ENCODE peak calls at places on chromosomes 1 and 21, in four cellular contexts. One of them, this sample, is unnamed.

GRCh38 chr1:111197598-111198289 is 2.7 kb downstream of the DENND2D start:
- DNase-seq in HepG2: no peak
- DNase-seq in GM12878: no peak
- DNase-seq in K562: peak
- DNase-seq in this sample: peak

GRCh38 chr1:181134543-181135461 is 46.3 kb downstream of the IER5 start:
- DNase-seq in K562: no peak
- DNase-seq in HepG2: no peak
- DNase-seq in GM12878: peak
- DNase-seq in this sample: no peak

GRCh38 chr1:36966242-36966641 is 68.1 kb downstream of the GRIK3 start:
- DNase-seq in K562: peak
- DNase-seq in GM12878: no peak
- DNase-seq in HepG2: peak
- DNase-seq in this sample: peak

GRCh38 chr1:109065137-109065536 is 10.7 kb downstream of the TAF13 start:
- DNase-seq in GM12878: no peak
- DNase-seq in K562: no peak
- DNase-seq in HepG2: no peak
- DNase-seq in this sample: no peak

GRCh38 chr1:6727535-6727934 is 25.9 kb upstream of the DNAJC11 start:
- DNase-seq in HepG2: peak
- DNase-seq in K562: peak
- DNase-seq in GM12878: peak
- DNase-seq in this sample: peak

GRCh38 chr21:42593007-42593814 is 60.2 kb upstream of the PDE9A start:
- DNase-seq in HepG2: peak
- DNase-seq in GM12878: no peak
- DNase-seq in K562: peak
- DNase-seq in this sample: peak

GRCh38 chr1:179195374-179195773 is 34.1 kb downstream of the ABL2 start:
- DNase-seq in K562: no peak
- DNase-seq in GM12878: no peak
- DNase-seq in HepG2: no peak
- DNase-seq in this sample: no peak

GRCh38 chr1:32775640-32776337 is 41.4 kb downstream of the YARS1 start:
- DNase-seq in K562: no peak
- DNase-seq in HepG2: no peak
- DNase-seq in GM12878: no peak
- DNase-seq in this sample: no peak

GRCh38 chr1:185244015-185244747 is 72.9 kb downstream of the IVNS1ABP start:
- DNase-seq in HepG2: no peak
- DNase-seq in K562: no peak
- DNase-seq in GM12878: no peak
- DNase-seq in this sample: no peak

GRCh38 chr1:56713112-56713511 is 68.0 kb downstream of the PRKAA2 start:
- DNase-seq in GM12878: no peak
- DNase-seq in K562: no peak
- DNase-seq in HepG2: no peak
- DNase-seq in this sample: no peak

GRCh38 chr1:59718989-59719360 is 95.8 kb upstream of the HOOK1 start:
- DNase-seq in K562: no peak
- DNase-seq in HepG2: no peak
- DNase-seq in GM12878: no peak
- DNase-seq in this sample: no peak

GRCh38 chr1:26471201-26471497 is 1.1 kb upstream of the HMGN2 start:
- DNase-seq in HepG2: no peak
- DNase-seq in GM12878: no peak
- DNase-seq in K562: no peak
- DNase-seq in this sample: no peak

GRCh38 chr1:91645031-91645430 is 144.4 kb downstream of the CDC7 start:
- DNase-seq in GM12878: no peak
- DNase-seq in HepG2: no peak
- DNase-seq in K562: no peak
- DNase-seq in this sample: no peak

GRCh38 chr1:11524465-11525150 is 45.7 kb downstream of the DISP3 start:
- DNase-seq in K562: no peak
- DNase-seq in HepG2: no peak
- DNase-seq in GM12878: no peak
- DNase-seq in this sample: no peak

GRCh38 chr1:178529364-178530036 is 16.6 kb downstream of the TEX35 start:
- DNase-seq in GM12878: no peak
- DNase-seq in HepG2: peak
- DNase-seq in K562: no peak
- DNase-seq in this sample: no peak

GRCh38 chr1:87723193-87723592 is 394.5 kb downstream of the LMO4 start:
- DNase-seq in GM12878: no peak
- DNase-seq in K562: no peak
- DNase-seq in HepG2: no peak
- DNase-seq in this sample: no peak

GRCh38 chr1:29599826-29600225 is 363.5 kb downstream of the PTPRU start:
- DNase-seq in HepG2: no peak
- DNase-seq in K562: no peak
- DNase-seq in GM12878: no peak
- DNase-seq in this sample: no peak

GRCh38 chr1:153777648-153778047 is 2.4 kb downstream of the SLC27A3 start:
- DNase-seq in HepG2: no peak
- DNase-seq in GM12878: no peak
- DNase-seq in K562: no peak
- DNase-seq in this sample: no peak

GRCh38 chr21:39386899-39387298 is 38.0 kb upstream of the HMGN1 start:
- DNase-seq in GM12878: no peak
- DNase-seq in K562: peak
- DNase-seq in HepG2: no peak
- DNase-seq in this sample: no peak

GRCh38 chr1:65467536-65467935 is 47.1 kb downstream of the LEPR start:
- DNase-seq in HepG2: peak
- DNase-seq in K562: peak
- DNase-seq in GM12878: no peak
- DNase-seq in this sample: peak

GRCh38 chr1:195195423-195196057 is 1412.7 kb downstream of the KCNT2 start:
- DNase-seq in HepG2: no peak
- DNase-seq in K562: no peak
- DNase-seq in GM12878: peak
- DNase-seq in this sample: no peak

GRCh38 chr1:178908358-178908757 is 37.5 kb upstream of the ANGPTL1 start:
- DNase-seq in GM12878: no peak
- DNase-seq in K562: no peak
- DNase-seq in HepG2: no peak
- DNase-seq in this sample: no peak

GRCh38 chr1:189605236-189605635 is 872.4 kb downstream of the BRINP3 start:
- DNase-seq in K562: no peak
- DNase-seq in HepG2: no peak
- DNase-seq in GM12878: no peak
- DNase-seq in this sample: no peak

GRCh38 chr1:99613716-99614115 is 32.2 kb upstream of the PALMD start:
- DNase-seq in GM12878: no peak
- DNase-seq in HepG2: no peak
- DNase-seq in K562: no peak
- DNase-seq in this sample: no peak

GRCh38 chr1:54812801-54813478 is 11.8 kb upstream of the TTC22 start:
- DNase-seq in HepG2: no peak
- DNase-seq in K562: no peak
- DNase-seq in GM12878: peak
- DNase-seq in this sample: no peak

GRCh38 chr1:54809496-54810074 is 8.5 kb upstream of the TTC22 start:
- DNase-seq in GM12878: no peak
- DNase-seq in K562: no peak
- DNase-seq in HepG2: no peak
- DNase-seq in this sample: no peak

GRCh38 chr1:54811739-54812655 is 10.9 kb upstream of the TTC22 start:
- DNase-seq in GM12878: no peak
- DNase-seq in K562: no peak
- DNase-seq in HepG2: no peak
- DNase-seq in this sample: no peak

GRCh38 chr1:54810144-54810942 is 9.2 kb upstream of the TTC22 start:
- DNase-seq in GM12878: no peak
- DNase-seq in HepG2: peak
- DNase-seq in K562: peak
- DNase-seq in this sample: peak

GRCh38 chr1:54811066-54811465 is 9.9 kb upstream of the TTC22 start:
- DNase-seq in GM12878: no peak
- DNase-seq in K562: no peak
- DNase-seq in HepG2: no peak
- DNase-seq in this sample: no peak
- TF ChIP-seq FOXM1 in GM12878: no peak
- TF ChIP-seq FOXM1 in K562: no peak
- TF ChIP-seq FOXM1 in HepG2: no peak
- TF ChIP-seq FOXM1 in this sample: no peak

DNA sequence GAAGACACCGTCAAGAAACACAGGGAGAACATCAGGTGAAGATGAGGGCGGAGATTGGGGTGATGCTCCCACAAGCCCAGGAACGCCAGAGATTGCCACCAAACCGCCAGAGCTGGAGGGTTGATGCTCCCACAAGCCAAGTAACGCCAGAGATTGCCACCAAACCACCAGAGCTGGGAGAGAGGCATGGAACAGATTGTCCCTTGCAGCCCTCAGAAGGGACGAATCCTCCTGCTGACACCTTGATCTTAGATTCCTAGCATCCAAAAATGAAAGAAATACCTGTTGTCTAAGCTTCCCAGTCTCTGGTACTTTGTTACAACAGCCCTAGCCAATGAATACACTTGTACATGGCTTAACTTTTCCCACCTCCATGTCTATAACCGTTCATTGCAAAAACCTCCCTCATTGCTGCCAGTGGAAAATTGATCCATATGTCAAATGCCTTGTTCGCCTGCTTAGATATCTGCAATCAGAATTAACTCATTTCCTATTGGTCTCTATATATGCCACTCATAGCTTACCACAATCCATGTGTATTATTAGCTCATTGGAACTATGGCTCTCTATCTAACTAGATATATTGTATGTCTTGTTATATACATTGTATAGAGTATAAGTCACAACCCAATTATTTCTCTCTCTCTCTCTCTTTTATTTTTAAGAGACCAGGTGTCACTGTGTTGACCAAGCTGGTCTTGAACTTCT is 127.4 kb downstream of the ADSS2 start:
- DNase-seq in HepG2: no peak
- DNase-seq in K562: no peak
- DNase-seq in GM12878: no peak
- DNase-seq in this sample: no peak
- TF ChIP-seq SP1 in HepG2: no peak
- TF ChIP-seq SP1 in K562: no peak
- TF ChIP-seq SP1 in GM12878: no peak
- TF ChIP-seq SP1 in this sample: no peak

GRCh38 chr1:208161005-208161404 is 83.2 kb downstream of the PLXNA2 start:
- DNase-seq in GM12878: no peak
- DNase-seq in HepG2: no peak
- DNase-seq in K562: no peak
- DNase-seq in this sample: no peak

GRCh38 chr1:208157769-208158168 is 86.4 kb downstream of the PLXNA2 start:
- DNase-seq in HepG2: no peak
- DNase-seq in GM12878: no peak
- DNase-seq in K562: no peak
- DNase-seq in this sample: no peak

GRCh38 chr1:208160259-208160819 is 83.8 kb downstream of the PLXNA2 start:
- DNase-seq in GM12878: no peak
- DNase-seq in K562: no peak
- DNase-seq in HepG2: no peak
- DNase-seq in this sample: no peak

GRCh38 chr1:208159542-208160258 is 84.5 kb downstream of the PLXNA2 start:
- DNase-seq in GM12878: no peak
- DNase-seq in K562: peak
- DNase-seq in HepG2: no peak
- DNase-seq in this sample: no peak

DNA sequence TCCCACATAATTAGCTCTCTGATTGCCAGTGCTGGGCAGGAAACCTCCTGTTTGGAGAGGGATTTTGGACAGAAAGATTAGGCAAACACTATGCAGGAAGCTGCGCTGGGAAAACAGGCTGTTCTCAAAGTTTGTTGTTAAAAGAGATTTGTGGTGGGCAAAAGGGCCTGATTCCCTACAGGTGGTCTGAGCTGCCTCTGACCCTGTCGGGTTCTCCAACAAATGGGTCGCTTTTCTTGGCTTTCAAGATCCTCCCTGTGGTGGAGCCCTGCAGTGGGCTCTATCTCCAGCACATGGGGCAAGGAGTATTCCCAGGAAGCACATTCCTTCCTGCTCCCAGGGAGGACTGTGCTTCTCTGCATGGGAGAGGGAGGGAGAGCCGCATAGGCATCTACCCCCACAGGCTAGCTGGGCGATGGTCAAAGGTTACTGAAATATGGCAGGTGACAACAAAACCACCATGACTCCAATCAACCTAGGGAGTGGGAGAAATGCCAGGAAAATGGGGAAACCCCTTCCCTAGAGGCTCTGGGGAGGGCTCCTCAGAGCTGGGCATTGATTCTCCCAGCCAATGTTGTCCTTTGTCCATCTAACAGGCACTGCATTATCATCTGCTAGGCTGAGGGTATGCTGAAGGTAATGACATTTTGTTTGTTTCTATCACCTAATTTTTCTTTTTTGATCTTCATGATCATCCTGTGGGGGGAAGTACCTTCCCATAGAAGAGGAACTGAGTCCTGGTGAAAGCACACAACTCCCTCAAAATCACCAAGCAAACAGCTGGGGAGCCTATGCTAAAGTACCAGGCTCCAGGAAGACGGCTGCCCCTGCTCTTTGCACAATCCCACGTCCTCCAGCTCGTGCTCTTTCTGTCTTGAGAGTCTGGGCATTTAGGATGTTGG is 85.3 kb downstream of the PLXNA2 start:
- DNase-seq in K562: no peak
- DNase-seq in HepG2: peak
- DNase-seq in GM12878: no peak
- DNase-seq in this sample: no peak
- TF ChIP-seq BHLHE40 in K562: no peak
- TF ChIP-seq BHLHE40 in HepG2: no peak
- TF ChIP-seq BHLHE40 in GM12878: peak
- TF ChIP-seq BHLHE40 in this sample: no peak

GRCh38 chr1:67594764-67595163 is 90.2 kb upstream of the GADD45A start:
- DNase-seq in HepG2: no peak
- DNase-seq in K562: no peak
- DNase-seq in GM12878: no peak
- DNase-seq in this sample: no peak

GRCh38 chr1:67588186-67588865 is 96.7 kb upstream of the GADD45A start:
- DNase-seq in K562: no peak
- DNase-seq in GM12878: no peak
- DNase-seq in HepG2: no peak
- DNase-seq in this sample: no peak

GRCh38 chr1:67589519-67590233 is 95.3 kb upstream of the GADD45A start:
- DNase-seq in GM12878: no peak
- DNase-seq in K562: peak
- DNase-seq in HepG2: no peak
- DNase-seq in this sample: no peak

GRCh38 chr1:67586596-67586995 is 98.4 kb upstream of the GADD45A start:
- DNase-seq in GM12878: no peak
- DNase-seq in K562: no peak
- DNase-seq in HepG2: no peak
- DNase-seq in this sample: no peak

DNA sequence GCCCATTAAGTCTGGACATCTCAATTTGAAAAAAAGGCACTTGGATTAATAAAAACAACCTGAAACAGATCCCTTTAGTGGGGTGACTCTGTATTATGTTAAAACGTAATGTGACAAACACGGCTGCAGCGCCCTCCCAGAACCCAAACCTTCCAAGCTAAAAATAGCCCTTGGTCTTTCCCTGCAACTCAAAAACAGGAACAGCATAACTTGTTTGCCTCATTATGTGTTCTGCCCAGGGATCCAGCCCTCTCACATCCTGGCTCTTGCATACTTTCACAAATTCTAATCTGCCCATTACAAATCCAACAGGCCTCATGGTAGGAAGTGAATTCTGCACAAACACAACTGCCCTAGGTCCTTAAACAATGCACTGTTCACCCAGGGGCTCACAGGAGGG is 94.7 kb upstream of the GADD45A start:
- DNase-seq in HepG2: no peak
- DNase-seq in GM12878: no peak
- DNase-seq in K562: no peak
- DNase-seq in this sample: no peak
- TF ChIP-seq FOXM1 in HepG2: no peak
- TF ChIP-seq FOXM1 in GM12878: no peak
- TF ChIP-seq FOXM1 in K562: no peak
- TF ChIP-seq FOXM1 in this sample: no peak

This sample was measured in HEK293T.